ENCODE peak calls at places on chromosomes 5 and 9, in ten cellular contexts. P is CD4-positive, alpha-beta T cell; M is cardiac muscle cell; K is left ventricle myocardium inferior; E is PC-9; U is astrocyte; F is body of pancreas; J is transverse colon; Q is aorta; O is fibroblast of lung. L is an unnamed sample. For H3K9me3, the result is how much of the 10 kb centered on the place peaks cover.

GRCh38 chr5:122182491-122182921 is 53.2 kb downstream of the ZNF474 start:
- DNase-seq in P (no peak), M (peak), K (peak), E (no peak), U (peak), F (no peak), J (peak), Q (peak), O (peak), L (no peak)

GRCh38 chr5:123099514-123100151 is 10.6 kb downstream of the PRDM6 start:
- DNase-seq in P (no peak), M (no peak), K (no peak), E (no peak), U (no peak), F (no peak), J (no peak), Q (peak), O (no peak), L (no peak)

GRCh38 chr9:80492221-80492620 is 920.5 kb downstream of the TLE4 start:
- DNase-seq in P (no peak), M (peak), K (peak), E (no peak), U (peak), F (peak), J (no peak), Q (no peak), O (peak), L (no peak)

GRCh38 chr9:121861501-121862180 is 210.2 kb downstream of the DAB2IP start:
- DNase-seq in P (no peak), M (peak), K (peak), E (no peak), U (no peak), F (no peak), J (peak), Q (peak), O (no peak), L (no peak)

GRCh38 chr9:127303830-127304229 is 39.3 kb downstream of the GARNL3 start:
- DNase-seq in P (no peak), M (no peak), K (no peak), E (no peak), U (no peak), F (no peak), J (no peak), Q (no peak), O (no peak), L (no peak)

GRCh38 chr5:42059778-42060464 is 134.8 kb downstream of the FBXO4 start:
- DNase-seq in P (no peak), M (no peak), K (no peak), E (no peak), U (no peak), F (no peak), J (no peak), Q (no peak), O (no peak), L (no peak)

GRCh38 chr5:41527201-41527779 is 16.9 kb upstream of the PLCXD3 start:
- DNase-seq in P (no peak), M (peak), K (peak), E (peak), U (peak), F (no peak), J (no peak), Q (peak), O (peak), L (no peak)

GRCh38 chr5:159660401-159660800 is 255.9 kb upstream of the ADRA1B start:
- DNase-seq in P (no peak), M (no peak), K (no peak), E (peak), U (no peak), F (no peak), J (no peak), Q (no peak), O (no peak), L (no peak)

DNA sequence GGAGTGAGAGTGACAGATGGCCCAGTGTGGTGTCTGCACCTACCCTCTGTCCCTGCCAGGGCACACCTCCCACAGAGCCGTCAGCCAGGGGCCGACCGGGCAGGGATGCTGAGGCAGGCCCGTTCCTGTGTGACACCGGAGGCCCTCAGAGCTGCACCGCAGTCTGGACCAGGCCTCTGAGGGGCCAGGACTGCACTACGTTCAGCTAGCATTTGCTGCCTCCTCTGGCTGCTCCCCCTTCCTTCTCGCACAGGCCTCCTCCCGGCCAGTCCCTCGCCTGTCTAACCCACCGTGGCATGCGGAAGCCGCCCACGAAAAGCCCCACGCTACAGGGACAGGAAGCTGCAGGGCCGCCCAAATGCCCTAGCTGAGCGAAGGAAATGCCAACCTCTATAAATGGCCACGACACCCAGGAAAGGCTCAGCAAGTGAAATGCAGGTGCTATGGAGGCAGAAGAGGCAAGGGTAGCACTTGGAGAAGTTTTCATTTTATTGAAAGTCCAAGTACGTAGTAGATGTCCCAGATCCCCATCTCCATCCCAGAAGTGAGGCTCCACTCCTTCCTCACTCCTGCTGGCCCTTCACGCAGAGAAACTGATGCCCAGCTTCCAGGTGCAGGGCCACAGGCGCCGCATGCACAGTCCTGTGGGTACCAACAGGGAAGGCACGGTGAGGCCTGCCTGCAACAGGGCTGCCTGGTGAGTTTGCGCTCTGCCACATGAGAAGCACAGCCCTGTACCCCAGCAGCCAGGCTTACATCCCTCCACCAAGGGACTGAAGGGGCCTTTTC is 38.7 kb downstream of the MAPK9 start:
- DNase-seq in P (no peak), M (no peak), K (no peak), E (no peak), U (peak), F (no peak), J (no peak), Q (no peak), O (no peak), L (no peak)
- H3K9me3 ChIP-seq in P (half or more), M (under half), K (half or more), E (half or more), U (half or more), F (half or more), J (half or more), Q (under half), O (under half), L (under half)

GRCh38 chr9:101409079-101409477 is 10.4 kb downstream of the ZNF189 start:
- DNase-seq in P (no peak), M (no peak), K (no peak), E (no peak), U (no peak), F (no peak), J (no peak), Q (no peak), O (peak), L (no peak)
- H3K9me3 ChIP-seq in P (half or more), M (under half), K (half or more), E (half or more), U (under half), F (half or more), J (half or more), Q (under half), O (under half), L (under half)

GRCh38 chr5:137405393-137405792 is 93.7 kb downstream of the SPOCK1 start:
- DNase-seq in P (no peak), M (no peak), K (no peak), E (no peak), U (no peak), F (no peak), J (no peak), Q (no peak), O (no peak), L (no peak)
- H3K9me3 ChIP-seq in P (under half), M (under half), K (under half), E (under half), U (under half), F (under half), J (under half), Q (under half), O (under half), L (under half)

GRCh38 chr5:13346401-13346800 is 598.1 kb downstream of the DNAH5 start:
- DNase-seq in P (no peak), M (no peak), K (no peak), E (no peak), U (peak), F (no peak), J (no peak), Q (no peak), O (no peak), L (no peak)

GRCh38 chr5:13348568-13348967 is 595.9 kb downstream of the DNAH5 start:
- DNase-seq in P (no peak), M (no peak), K (no peak), E (no peak), U (peak), F (no peak), J (no peak), Q (no peak), O (no peak), L (no peak)

GRCh38 chr5:13356226-13356625 is 588.3 kb downstream of the DNAH5 start:
- DNase-seq in P (no peak), M (no peak), K (no peak), E (no peak), U (peak), F (no peak), J (no peak), Q (no peak), O (no peak), L (no peak)

GRCh38 chr5:13354611-13355010 is 589.9 kb downstream of the DNAH5 start:
- DNase-seq in P (no peak), M (no peak), K (no peak), E (no peak), U (peak), F (no peak), J (no peak), Q (no peak), O (no peak), L (no peak)

GRCh38 chr5:13350754-13351153 is 593.7 kb downstream of the DNAH5 start:
- DNase-seq in P (no peak), M (no peak), K (no peak), E (no peak), U (peak), F (no peak), J (no peak), Q (no peak), O (no peak), L (no peak)
- H3K9me3 ChIP-seq in P (under half), M (under half), K (under half), E (under half), U (under half), F (under half), J (under half), Q (under half), O (under half), L (under half)

GRCh38 chr5:76441101-76441500 is 38.0 kb downstream of the IQGAP2 start:
- DNase-seq in P (no peak), M (no peak), K (no peak), E (no peak), U (no peak), F (no peak), J (no peak), Q (no peak), O (no peak), L (no peak)

GRCh38 chr5:76439201-76439600 is 36.1 kb downstream of the IQGAP2 start:
- DNase-seq in P (no peak), M (no peak), K (no peak), E (no peak), U (no peak), F (no peak), J (no peak), Q (no peak), O (no peak), L (no peak)

GRCh38 chr5:76441890-76442673 is 39.0 kb downstream of the IQGAP2 start:
- DNase-seq in P (no peak), M (no peak), K (no peak), E (no peak), U (no peak), F (no peak), J (no peak), Q (no peak), O (no peak), L (no peak)

GRCh38 chr5:76438025-76438424 is 34.9 kb downstream of the IQGAP2 start:
- DNase-seq in P (no peak), M (no peak), K (no peak), E (no peak), U (no peak), F (no peak), J (no peak), Q (no peak), O (no peak), L (no peak)

GRCh38 chr5:76439929-76440328 is 36.8 kb downstream of the IQGAP2 start:
- DNase-seq in P (no peak), M (no peak), K (no peak), E (no peak), U (no peak), F (no peak), J (no peak), Q (no peak), O (no peak), L (no peak)
- H3K9me3 ChIP-seq in P (under half), M (under half), K (under half), E (under half), U (under half), F (under half), J (under half), Q (under half), O (under half), L (under half)

GRCh38 chr9:134988706-134989105 is 71.0 kb upstream of the FCN1 start:
- DNase-seq in P (no peak), M (no peak), K (no peak), E (no peak), U (no peak), F (no peak), J (no peak), Q (peak), O (no peak), L (no peak)

GRCh38 chr9:134986957-134987356 is 69.2 kb upstream of the FCN1 start:
- DNase-seq in P (no peak), M (no peak), K (no peak), E (no peak), U (no peak), F (no peak), J (no peak), Q (no peak), O (no peak), L (no peak)

GRCh38 chr9:134987906-134988700 is 70.4 kb upstream of the FCN1 start:
- DNase-seq in P (no peak), M (no peak), K (no peak), E (no peak), U (no peak), F (peak), J (no peak), Q (peak), O (no peak), L (no peak)

GRCh38 chr9:134987376-134987775 is 69.7 kb upstream of the FCN1 start:
- DNase-seq in P (no peak), M (no peak), K (no peak), E (no peak), U (no peak), F (no peak), J (no peak), Q (peak), O (no peak), L (no peak)

DNA sequence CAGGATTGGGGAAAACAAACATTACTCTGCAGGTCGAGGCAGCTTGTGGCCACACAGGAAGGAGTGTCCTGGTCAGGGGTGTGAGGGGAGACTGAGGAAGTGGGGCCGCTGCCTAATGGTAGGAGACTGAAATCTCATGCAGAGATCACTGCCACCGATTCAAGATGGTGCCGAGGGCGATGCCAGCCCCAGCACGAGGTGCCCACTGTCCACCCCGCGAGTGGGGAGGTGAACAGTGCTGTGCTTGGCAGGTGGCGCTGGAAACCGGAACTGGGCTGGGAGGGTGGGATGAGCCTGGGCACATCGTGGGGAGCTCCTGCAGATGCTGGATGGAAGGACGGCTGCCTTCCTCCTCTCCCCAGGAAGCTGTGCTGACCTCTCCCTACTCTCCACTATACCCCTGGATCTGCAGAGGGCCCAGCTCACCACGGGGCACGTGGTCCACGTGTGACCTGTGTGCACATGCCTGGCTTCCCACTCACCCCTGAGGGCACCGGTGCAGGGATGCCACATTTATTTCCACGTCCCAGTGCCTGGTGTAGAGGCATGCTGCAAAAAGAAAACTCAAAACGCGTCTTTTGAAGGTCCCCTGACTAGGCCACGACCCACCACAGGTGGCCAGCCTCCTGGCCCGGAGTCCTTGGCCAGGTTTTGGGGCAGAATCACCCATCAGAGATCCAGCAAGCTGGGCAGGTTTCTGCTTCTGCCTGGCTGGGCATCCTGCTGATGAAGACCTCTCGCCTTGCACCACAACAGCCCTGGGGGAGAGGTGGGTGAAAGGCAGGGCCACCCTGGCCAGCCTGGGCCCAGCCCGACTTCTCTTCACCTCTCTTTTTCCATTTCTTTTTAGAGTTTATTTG is 71.7 kb upstream of the FCN1 start:
- DNase-seq in P (no peak), M (no peak), K (no peak), E (no peak), U (no peak), F (no peak), J (no peak), Q (peak), O (no peak), L (no peak)
- H3K9me3 ChIP-seq in P (under half), M (under half), K (under half), E (under half), U (under half), F (under half), J (under half), Q (under half), O (under half), L (under half)

DNA sequence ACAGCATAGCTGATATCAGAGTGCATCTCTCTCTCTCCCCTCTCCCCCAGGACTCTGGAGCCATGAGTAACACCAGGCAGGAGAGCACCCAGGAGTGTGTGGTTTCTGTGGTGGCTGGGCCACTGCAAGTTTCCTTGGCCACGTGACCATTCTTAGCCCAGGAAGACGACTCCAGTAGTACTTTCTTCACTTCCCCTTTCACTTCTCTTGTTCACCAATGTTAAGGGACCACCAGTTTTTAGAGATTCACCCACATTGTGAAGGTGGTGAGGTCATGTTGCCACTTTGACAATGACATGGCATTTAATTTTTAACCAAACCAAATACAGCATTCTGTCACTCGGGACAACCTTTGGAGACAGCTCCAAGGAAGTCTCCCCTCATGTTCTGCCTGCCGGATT is 17.9 kb upstream of the DAPK1 start:
- DNase-seq in P (no peak), M (peak), K (no peak), E (no peak), U (peak), F (peak), J (peak), Q (no peak), O (no peak), L (no peak)
- H3K9me3 ChIP-seq in P (under half), M (under half), K (under half), E (under half), U (under half), F (under half), J (under half), Q (under half), O (under half), L (under half)

DNA sequence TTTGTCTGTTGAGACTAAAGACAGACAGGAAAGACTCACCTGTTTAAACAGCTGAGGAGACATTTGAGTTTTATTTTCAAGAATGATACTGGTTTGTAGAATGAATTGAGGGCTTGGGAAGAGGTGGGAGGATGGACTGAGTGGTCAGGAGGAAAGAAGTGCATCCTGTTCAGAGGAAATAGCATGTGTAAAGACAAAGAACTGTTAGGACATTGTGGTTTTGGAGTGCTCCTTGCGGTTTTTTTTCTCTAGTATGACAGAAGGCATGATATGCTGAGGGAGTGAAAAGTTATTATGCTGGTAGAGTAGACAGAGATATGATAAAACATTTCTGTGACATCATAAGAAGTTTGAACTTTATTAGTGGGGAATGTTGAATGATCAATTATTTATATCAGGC is 270.7 kb upstream of the ELAVL2 start:
- DNase-seq in P (no peak), M (no peak), K (no peak), E (no peak), U (no peak), F (no peak), J (no peak), Q (no peak), O (no peak), L (no peak)
- H3K9me3 ChIP-seq in P (under half), M (under half), K (under half), E (under half), U (under half), F (under half), J (under half), Q (under half), O (under half), L (under half)

DNA sequence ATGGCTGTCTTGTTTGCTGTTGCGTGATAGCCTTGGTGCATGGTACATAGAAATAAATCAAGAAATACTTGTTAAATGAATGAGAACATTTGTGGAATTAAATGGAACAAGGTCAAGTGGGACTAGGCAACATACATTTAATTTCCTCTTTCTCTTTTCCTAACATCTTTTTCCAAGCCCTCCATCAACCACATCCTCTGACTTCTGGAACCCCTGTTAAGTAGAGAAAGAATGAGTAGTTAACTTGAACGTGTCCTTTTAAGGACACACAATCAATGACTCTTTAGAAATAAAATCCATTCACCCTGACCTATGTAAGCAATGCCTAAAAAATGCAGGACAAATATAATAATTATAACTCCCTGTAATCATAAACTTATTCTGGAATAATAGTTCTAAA is 17.2 kb upstream of the THG1L start:
- DNase-seq in P (no peak), M (no peak), K (no peak), E (no peak), U (peak), F (no peak), J (no peak), Q (no peak), O (no peak), L (no peak)
- H3K9me3 ChIP-seq in P (under half), M (under half), K (under half), E (under half), U (under half), F (under half), J (under half), Q (under half), O (under half), L (under half)